ENCODE peak calls at places on chromosomes 16 and 17, in five cellular contexts. V is IMR-90, R is EL, O is Peyer's patch, U is GM13977. W is an unnamed sample.

GRCh38 chr16:60127196-60127595 is 1393.1 kb upstream of the GOT2 start:
- DNase-seq in O (no peak), R (no peak), U (no peak), V (no peak), W (no peak)

GRCh38 chr16:67967956-67968439 is 439 bp downstream of the SLC12A4 start:
- DNase-seq in O (no peak), R (peak), U (peak), V (peak), W (peak)

GRCh38 chr17:56699186-56699895 is 105.8 kb downstream of the NOG start:
- DNase-seq in U (no peak), V (peak), R (peak), O (no peak), W (peak)

GRCh38 chr17:65584604-65585521 is 23.4 kb upstream of the AXIN2 start:
- DNase-seq in V (no peak), O (no peak), R (no peak), U (no peak), W (no peak)

GRCh38 chr16:20880867-20881866 is 19.0 kb downstream of the DCUN1D3 start:
- DNase-seq in O (no peak), V (no peak), R (no peak), U (no peak), W (no peak)

GRCh38 chr17:2869604-2870003 is 73.4 kb downstream of the RAP1GAP2 start:
- DNase-seq in O (no peak), V (no peak), R (no peak), U (no peak), W (no peak)

GRCh38 chr16:49859139-49859947 is 3.4 kb upstream of the ZNF423 start:
- DNase-seq in V (no peak), R (peak), O (peak), U (no peak), W (peak)

GRCh38 chr16:9097266-9098219 is 6.1 kb downstream of the HAPSTR1 start:
- DNase-seq in U (no peak), V (no peak), O (no peak), R (no peak), W (no peak)

GRCh38 chr16:75535901-75536300 is at the start of gene CHST5:
- DNase-seq in R (no peak), V (no peak), O (peak), U (no peak), W (no peak)

GRCh38 chr16:22623351-22623781 is 112.7 kb downstream of the NPIPB5 start:
- DNase-seq in V (no peak), O (no peak), R (peak), U (no peak), W (peak)

GRCh38 chr17:57675988-57676387 is 69.1 kb downstream of the CCDC182 start:
- DNase-seq in V (no peak), U (no peak), O (no peak), R (no peak), W (no peak)

GRCh38 chr17:3865166-3865565 is 19.1 kb upstream of the NCBP3 start:
- DNase-seq in U (no peak), R (peak), V (no peak), O (no peak), W (no peak)

GRCh38 chr16:7545251-7545650 is 212.6 kb downstream of the RBFOX1 start:
- DNase-seq in V (no peak), R (no peak), U (no peak), O (no peak), W (no peak)

GRCh38 chr17:7233701-7234099 is 617 bp downstream of the DVL2 start:
- DNase-seq in U (no peak), O (no peak), V (no peak), R (no peak), W (no peak)

GRCh38 chr17:52477824-52478614 is 319.5 kb upstream of the CA10 start:
- DNase-seq in U (no peak), R (no peak), V (no peak), O (no peak), W (no peak)

GRCh38 chr17:38430316-38430715 is 2.1 kb downstream of the ARHGAP23 start:
- DNase-seq in V (peak), O (no peak), R (no peak), U (no peak), W (peak)

GRCh38 chr17:76421054-76421427 is 31.9 kb downstream of the UBE2O start:
- DNase-seq in R (no peak), O (peak), V (no peak), U (no peak), W (no peak)

GRCh38 chr16:69316595-69317034 is 5.5 kb downstream of the VPS4A start:
- DNase-seq in R (no peak), O (no peak), U (no peak), V (no peak), W (no peak)

GRCh38 chr17:51442112-51442865 is 181.9 kb downstream of the UTP18 start:
- DNase-seq in V (no peak), O (no peak), U (no peak), R (no peak), W (no peak)

GRCh38 chr16:78407191-78407590 is 307.7 kb downstream of the WWOX start:
- DNase-seq in O (no peak), V (peak), U (no peak), R (no peak), W (peak)

GRCh38 chr16:9885876-9886275 is 296.4 kb downstream of the GRIN2A start:
- DNase-seq in O (no peak), V (no peak), U (no peak), R (no peak), W (no peak)

GRCh38 chr16:660459-661183 is 7.3 kb upstream of the RHOT2 start:
- DNase-seq in U (peak), O (peak), V (peak), R (peak), W (peak)

GRCh38 chr16:89565256-89565505 is 4.7 kb downstream of the RPL13 start:
- DNase-seq in O (no peak), U (no peak), R (no peak), V (no peak), W (no peak)

GRCh38 chr17:57154896-57155295 is 69.8 kb downstream of the AKAP1 start:
- DNase-seq in O (no peak), U (no peak), V (no peak), R (no peak), W (no peak)

GRCh38 chr17:75032896-75033294 is 13.9 kb downstream of the ATP5PD start:
- DNase-seq in R (no peak), U (no peak), V (no peak), O (no peak), W (peak)

GRCh38 chr16:56279132-56279531 is 87.8 kb downstream of the GNAO1 start:
- DNase-seq in V (no peak), O (peak), R (no peak), U (no peak), W (no peak)